ENCODE peak calls at places on chromosomes 13 and 19, in four cellular contexts. M is lung, E is uterus, D is fibroblast of lung. C is an unnamed sample. For H3K4me1, the result is how much of the 10 kb centered on the place peaks cover.

GRCh38 chr19:15177269-15178116 is 23.3 kb downstream of the NOTCH3 start:
- DNase-seq in M (peak), E (peak), D (peak), C (peak)

GRCh38 chr13:112849500-112849899 is 119.5 kb upstream of the MCF2L start:
- DNase-seq in M (peak), E (no peak), D (peak), C (no peak)

GRCh38 chr19:42396248-42396541 is 6.1 kb upstream of the CNFN start:
- DNase-seq in M (no peak), E (no peak), D (no peak), C (peak)

GRCh38 chr13:114049626-114050101 is 75.8 kb upstream of the C13orf46 start:
- DNase-seq in M (no peak), E (no peak), D (no peak), C (no peak)

GRCh38 chr13:114311908-114312307 is 2.4 kb upstream of the CHAMP1 start:
- DNase-seq in M (no peak), E (no peak), D (no peak), C (no peak)

GRCh38 chr13:42064259-42064658 is 15.8 kb downstream of the DGKH start:
- DNase-seq in M (no peak), E (no peak), D (peak), C (no peak)

GRCh38 chr13:42532561-42533335 is 41.2 kb upstream of the TNFSF11 start:
- DNase-seq in M (no peak), E (no peak), D (peak), C (no peak)

GRCh38 chr19:4704317-4704673 is 19.3 kb downstream of the DPP9 start:
- DNase-seq in M (peak), E (no peak), D (no peak), C (no peak)

GRCh38 chr13:97275265-97275664 is 53.1 kb downstream of the MBNL2 start:
- DNase-seq in M (no peak), E (no peak), D (peak), C (peak)

GRCh38 chr13:40102854-40103253 is 447.4 kb downstream of the COG6 start:
- DNase-seq in M (no peak), E (peak), D (no peak), C (peak)

GRCh38 chr19:40815223-40815622 is 16.2 kb downstream of the EGLN2 start:
- DNase-seq in M (no peak), E (no peak), D (no peak), C (no peak)

GRCh38 chr13:28657784-28658538 is 969 bp upstream of the POMP start:
- DNase-seq in M (no peak), E (no peak), D (peak), C (peak)

GRCh38 chr19:42191855-42192254 is 25.6 kb downstream of the DEDD2 start:
- DNase-seq in M (peak), E (no peak), D (peak), C (no peak)

GRCh38 chr19:38307076-38307475 is 3.0 kb downstream of the C19orf33 start:
- DNase-seq in M (no peak), E (no peak), D (no peak), C (no peak)
- H3K4me1 ChIP-seq in M (under half), E (under half), D (under half), C (under half)

DNA sequence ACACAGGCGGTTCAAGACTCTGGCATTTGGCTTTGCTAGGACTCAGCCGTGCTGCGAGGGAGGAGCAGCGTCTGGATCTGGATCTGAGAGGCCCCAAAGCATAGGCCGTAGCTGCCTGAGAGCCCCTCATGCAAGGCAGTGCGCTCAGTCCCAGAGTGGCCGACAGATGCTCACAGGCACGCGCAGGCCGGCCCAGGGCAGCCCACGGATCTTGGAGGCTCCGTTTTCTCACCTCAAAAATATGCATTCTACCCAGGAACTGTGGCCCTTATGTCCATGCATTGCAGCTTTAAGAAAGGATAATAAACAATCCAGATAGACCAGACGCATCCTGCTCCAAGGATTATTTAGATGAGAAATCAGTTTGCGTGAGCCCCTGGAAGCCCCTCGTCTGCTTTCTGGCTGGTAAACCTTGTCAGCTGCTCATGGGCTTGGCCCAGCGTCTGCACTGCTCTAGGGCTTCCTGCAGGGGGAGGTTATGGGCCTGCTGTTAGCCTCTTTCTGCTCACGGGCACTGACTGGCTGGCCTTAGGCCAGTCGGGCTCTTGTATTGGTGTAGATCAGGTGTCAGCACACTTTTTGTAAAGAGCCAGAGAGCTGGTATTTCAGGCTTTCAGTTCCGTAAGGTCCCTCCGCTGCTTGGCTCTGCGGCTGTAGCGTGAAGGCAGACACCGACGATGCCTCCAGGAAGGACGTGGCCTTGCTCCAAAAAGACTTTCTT is 24.2 kb downstream of the TEX29 start:
- DNase-seq in M (peak), E (no peak), D (peak), C (peak)
- TF ChIP-seq CTCF in M (no peak), E (no peak), D (peak), C (peak)

GRCh38 chr19:35006999-35007365 is 6.9 kb downstream of the GRAMD1A start:
- DNase-seq in M (no peak), E (no peak), D (no peak), C (no peak)
- H3K4me1 ChIP-seq in M (under half), E (under half), D (under half), C (under half)

DNA sequence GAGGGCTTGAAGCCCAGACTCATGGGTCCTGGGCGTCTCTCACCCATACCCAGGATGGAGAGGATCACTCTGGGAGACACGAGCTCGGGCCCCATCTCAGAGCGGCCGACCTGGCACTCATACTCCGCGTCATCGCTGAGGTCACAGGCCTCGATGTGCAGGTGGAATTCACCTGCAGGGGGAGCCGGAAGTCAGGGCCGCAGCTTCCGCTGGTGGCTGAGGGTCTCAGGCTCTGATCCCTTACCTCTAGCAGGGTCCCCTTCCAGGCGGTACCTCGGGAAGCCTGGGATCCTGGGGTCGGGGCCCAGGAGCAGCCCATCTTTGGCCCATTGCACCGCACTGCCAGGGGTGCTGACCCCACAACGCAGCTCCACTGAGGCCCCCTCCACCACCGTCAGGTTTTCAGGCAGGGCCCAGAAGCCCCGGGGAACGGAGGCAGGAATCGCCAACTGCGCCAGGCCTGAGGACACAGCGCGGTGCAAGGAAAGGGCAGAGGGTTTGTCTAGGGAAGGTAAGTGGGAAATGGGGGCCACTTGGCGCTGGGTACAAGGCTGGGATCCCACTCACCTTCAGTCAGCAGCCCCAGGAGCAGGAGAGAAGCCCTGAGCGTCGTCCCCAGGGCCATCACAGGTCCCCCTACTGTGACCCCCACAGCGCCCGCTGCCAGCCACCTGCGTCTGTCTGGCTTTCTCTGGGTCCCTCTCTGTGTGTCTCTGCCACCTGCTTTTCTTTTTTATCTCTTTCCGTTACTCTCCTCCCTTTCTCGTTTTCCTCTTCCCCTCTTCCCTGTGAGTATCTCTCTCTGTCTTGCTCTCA is 883 bp downstream of the NPHS1 start:
- DNase-seq in M (no peak), E (no peak), D (no peak), C (no peak)
- TF ChIP-seq CTCF in M (no peak), E (no peak), D (no peak), C (peak)

GRCh38 chr19:12992729-12993128 is 2.5 kb upstream of the NFIX start:
- DNase-seq in M (no peak), E (no peak), D (no peak), C (no peak)

GRCh38 chr19:12990853-12991252 is 4.4 kb upstream of the NFIX start:
- DNase-seq in M (no peak), E (no peak), D (no peak), C (no peak)

GRCh38 chr19:12990447-12990846 is 4.8 kb upstream of the NFIX start:
- DNase-seq in M (no peak), E (no peak), D (no peak), C (no peak)

GRCh38 chr19:12993562-12993961 is 1.7 kb upstream of the NFIX start:
- DNase-seq in M (no peak), E (no peak), D (no peak), C (no peak)

DNA sequence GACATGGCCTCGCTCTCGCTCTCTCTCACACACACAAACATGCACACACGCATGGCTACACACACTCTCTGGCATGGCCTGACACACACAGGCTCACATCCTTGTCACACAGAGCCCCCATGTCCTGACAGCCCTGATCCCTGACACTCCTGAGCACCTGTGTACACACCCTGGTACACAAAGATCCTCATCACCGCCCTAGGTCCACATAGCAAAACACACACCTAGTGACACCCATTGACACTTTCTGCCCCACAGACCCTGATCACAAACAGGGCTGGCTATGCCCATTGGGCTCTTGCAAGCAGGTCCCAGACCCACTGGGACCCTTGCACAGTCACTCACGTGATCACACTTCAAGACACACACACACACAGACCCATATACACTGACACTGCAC is 4.0 kb upstream of the NFIX start:
- DNase-seq in M (no peak), E (no peak), D (no peak), C (no peak)
- H3K4me1 ChIP-seq in M (under half), E (under half), D (under half), C (under half)

GRCh38 chr19:45428385-45429231 is 4.9 kb upstream of the ERCC1 start:
- DNase-seq in M (no peak), E (peak), D (peak), C (peak)
- TF ChIP-seq CTCF in M (no peak), E (no peak), D (peak), C (peak)

DNA sequence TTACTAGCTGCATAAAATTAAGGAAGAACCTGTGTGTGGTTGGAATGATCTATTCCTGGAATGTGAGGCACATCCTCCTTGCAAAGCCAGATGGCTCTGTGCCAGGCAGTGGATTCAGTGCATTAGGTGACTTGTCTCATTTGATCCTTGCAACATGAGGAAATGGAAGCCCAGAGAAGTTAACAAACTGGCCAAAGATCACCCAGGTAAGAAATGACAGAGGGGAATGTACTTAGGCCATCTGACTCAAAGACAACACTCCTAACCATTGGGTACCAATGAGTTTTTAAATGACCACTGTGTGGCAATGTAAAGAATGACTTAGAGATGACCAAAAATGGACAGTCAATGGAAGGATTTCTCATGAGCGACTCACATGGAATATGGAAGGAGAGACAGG is 114.2 kb upstream of the RXFP2 start:
- DNase-seq in M (no peak), E (no peak), D (no peak), C (peak)
- H3K4me1 ChIP-seq in M (under half), E (under half), D (under half), C (under half)